ENCODE peak calls at places on chromosomes 1 and 21, in seven cellular contexts. Q is WTC11, M is HEK293T, U is HepG2, D is H1, C is GM12878, P is K562. O is an unnamed sample.
A peak's percentile ranks its signal among the peaks of the same experiment; 100 is the strongest.

GRCh38 chr1:886311-886710 is 37.4 kb upstream of the SAMD11 start:
- DNase-seq in Q (no peak), M (no peak), U (no peak), D (no peak), C (no peak), P (no peak), O (no peak)

GRCh38 chr1:59553381-59553780 is 256.5 kb downstream of the FGGY start:
- DNase-seq in Q (no peak), M (no peak), U (no peak), D (no peak), C (no peak), P (no peak), O (no peak)

GRCh38 chr21:14736162-14736561 is 190.0 kb upstream of the SAMSN1 start:
- DNase-seq in Q (no peak), M (no peak), U (no peak), D (no peak), C (peak; percentile 48), P (no peak), O (no peak)

GRCh38 chr1:156866679-156867015 is 6.0 kb downstream of the NTRK1 start:
- DNase-seq in Q (no peak), M (no peak), U (no peak), D (no peak), C (no peak), P (no peak), O (no peak)

GRCh38 chr1:229448373-229448772 is 14.5 kb upstream of the ACTA1 start:
- DNase-seq in Q (no peak), M (no peak), U (no peak), D (no peak), C (no peak), P (no peak), O (no peak)

GRCh38 chr1:20584890-20585289 is 4.0 kb upstream of the CDA start:
- DNase-seq in Q (no peak), M (no peak), U (peak; percentile 18), D (no peak), C (no peak), P (no peak), O (no peak)

GRCh38 chr1:12539705-12540579 is 78.1 kb downstream of the DHRS3 start:
- DNase-seq in Q (peak; percentile 57), M (peak; percentile 72), U (peak; percentile 53), D (peak; percentile 74), C (no peak), P (peak; percentile 29), O (peak; percentile 83)

GRCh38 chr21:22164912-22165311 is 1166.7 kb downstream of the NCAM2 start:
- DNase-seq in Q (no peak), M (no peak), U (no peak), D (no peak), C (no peak), P (no peak), O (no peak)

GRCh38 chr1:37926061-37926924 is 20.6 kb downstream of the INPP5B start:
- DNase-seq in Q (no peak), M (no peak), U (no peak), D (no peak), C (peak; percentile 73), P (no peak), O (no peak)

GRCh38 chr1:202580604-202581003 is 129.7 kb downstream of the SYT2 start:
- DNase-seq in Q (no peak), M (no peak), U (no peak), D (no peak), C (no peak), P (no peak), O (no peak)

GRCh38 chr1:30705673-30706072 is 17.7 kb downstream of the MATN1 start:
- DNase-seq in Q (no peak), M (no peak), U (no peak), D (no peak), C (no peak), P (no peak), O (no peak)

GRCh38 chr21:45109831-45110492 is 35.6 kb downstream of the ADARB1 start:
- DNase-seq in Q (no peak), M (no peak), U (no peak), D (no peak), C (peak; percentile 94), P (no peak), O (no peak)

GRCh38 chr21:40719615-40720014 is 127.3 kb downstream of the DSCAM start:
- DNase-seq in Q (no peak), M (no peak), U (no peak), D (no peak), C (no peak), P (no peak), O (no peak)

GRCh38 chr1:226632169-226632884 is 83.8 kb downstream of the STUM start:
- DNase-seq in Q (no peak), M (no peak), U (no peak), D (no peak), C (no peak), P (no peak), O (no peak)

GRCh38 chr1:40449684-40450490 is at the start of gene ZFP69B:
- DNase-seq in Q (peak; percentile 94), M (peak; percentile 96), U (peak; percentile 85), D (peak; percentile 97), C (peak; percentile 69), P (peak; percentile 98), O (no peak)

GRCh38 chr1:205188132-205188531 is 23.4 kb downstream of the DSTYK start:
- DNase-seq in Q (no peak), M (no peak), U (no peak), D (no peak), C (no peak), P (no peak), O (no peak)

GRCh38 chr1:212595229-212595628 is 13.3 kb upstream of the ATF3 start:
- DNase-seq in Q (peak; percentile 46), M (peak; percentile 3), U (no peak), D (no peak), C (no peak), P (no peak), O (no peak)

GRCh38 chr1:19689856-19690255 is 25.2 kb downstream of the HTR6 start:
- DNase-seq in Q (no peak), M (no peak), U (no peak), D (no peak), C (no peak), P (no peak), O (no peak)

GRCh38 chr1:182263706-182264105 is 127.9 kb downstream of the GLUL start:
- DNase-seq in Q (no peak), M (no peak), U (no peak), D (no peak), C (no peak), P (no peak), O (no peak)

GRCh38 chr21:17343055-17343454 is 169.8 kb upstream of the CXADR start:
- DNase-seq in Q (no peak), M (peak; percentile 26), U (peak; percentile 32), D (no peak), C (no peak), P (no peak), O (no peak)

GRCh38 chr1:167083066-167083682 is 7.0 kb downstream of the GPA33 start:
- DNase-seq in Q (no peak), M (no peak), U (no peak), D (no peak), C (no peak), P (no peak), O (no peak)

GRCh38 chr1:21436488-21437340 is 3.2 kb upstream of the NBPF3 start:
- DNase-seq in Q (peak; percentile 72), M (no peak), U (no peak), D (peak; percentile 80), C (no peak), P (peak; percentile 29), O (no peak)

GRCh38 chr1:52973843-52974242 is 46.8 kb downstream of the SCP2 start:
- DNase-seq in Q (no peak), M (no peak), U (no peak), D (no peak), C (no peak), P (no peak), O (no peak)

GRCh38 chr1:52967666-52968065 is 40.6 kb downstream of the SCP2 start:
- DNase-seq in Q (no peak), M (no peak), U (no peak), D (no peak), C (no peak), P (no peak), O (no peak)

DNA sequence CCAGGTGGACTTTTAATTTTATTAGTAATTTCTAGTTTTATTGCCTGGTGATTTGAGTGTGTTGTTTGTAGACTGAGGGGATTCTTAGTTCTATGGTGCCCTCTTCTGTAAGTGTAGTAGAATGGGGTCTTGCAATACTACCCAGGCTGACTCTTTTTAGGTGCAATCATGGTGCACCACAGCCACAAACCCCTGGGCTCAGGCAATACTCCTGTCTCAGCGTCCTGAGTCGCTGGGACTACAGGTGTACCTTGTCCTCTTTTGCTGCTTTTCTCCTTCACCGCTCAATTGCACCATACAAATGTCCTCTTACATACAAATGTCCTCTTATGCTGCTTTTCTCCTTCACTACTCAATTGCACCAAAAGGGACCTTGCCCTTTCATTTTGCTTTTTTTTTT is 43.1 kb downstream of the SCP2 start:
- DNase-seq in Q (peak; percentile 38), M (peak; percentile 14), U (peak; percentile 44), D (no peak), C (no peak), P (no peak), O (no peak)
- TF ChIP-seq SP1 in Q (no peak), M (no peak), U (no peak), D (no peak), C (no peak), P (no peak), O (no peak)

GRCh38 chr1:159790237-159790917 is 9.6 kb downstream of the DUSP23 start:
- DNase-seq in Q (peak; percentile 24), M (peak; percentile 59), U (peak; percentile 16), D (no peak), C (no peak), P (peak; percentile 49), O (peak; percentile 24)
- TF ChIP-seq SP1 in Q (no peak), M (no peak), U (no peak), D (no peak), C (no peak), P (no peak), O (no peak)

GRCh38 chr1:160570847-160571246 is 8.4 kb downstream of the CD84 start:
- DNase-seq in Q (no peak), M (no peak), U (no peak), D (no peak), C (no peak), P (no peak), O (no peak)
- TF ChIP-seq SP1 in Q (no peak), M (no peak), U (no peak), D (no peak), C (no peak), P (no peak), O (no peak)

DNA sequence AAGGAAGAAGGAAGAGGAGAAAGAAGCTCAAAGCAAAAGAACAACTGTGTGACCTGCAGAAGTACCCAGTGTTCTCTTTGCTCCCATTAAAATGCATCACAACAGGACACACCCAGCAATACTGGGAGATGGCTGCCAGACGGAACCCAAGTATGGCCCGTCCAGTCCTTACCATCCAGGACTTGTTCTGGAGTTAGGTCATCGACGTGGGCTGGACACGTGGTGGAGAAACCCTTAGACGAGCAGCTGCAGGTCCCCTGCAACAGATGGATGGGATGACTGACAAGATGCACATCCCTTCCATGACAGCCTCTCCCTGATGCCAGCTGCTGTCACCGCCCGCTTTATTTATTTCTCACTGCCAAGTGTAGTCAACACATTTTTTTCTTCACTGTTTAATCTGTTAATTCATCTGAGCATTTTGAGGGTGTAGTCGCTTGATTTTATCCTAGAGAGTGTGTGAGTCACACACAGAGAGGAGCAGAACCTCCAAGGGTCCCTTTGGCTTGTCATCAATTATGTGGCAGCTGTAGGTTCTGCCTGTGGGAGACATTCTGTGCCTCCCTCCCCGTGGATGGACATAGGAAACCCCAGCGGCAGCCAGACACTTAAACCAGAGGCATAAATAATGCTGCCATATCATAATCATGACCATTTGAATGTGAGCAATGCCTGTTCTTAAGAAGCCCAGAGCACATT is 80.9 kb downstream of the ABCA4 start:
- DNase-seq in Q (no peak), M (no peak), U (no peak), D (no peak), C (no peak), P (no peak), O (no peak)
- TF ChIP-seq SP1 in Q (no peak), M (no peak), U (no peak), D (no peak), C (no peak), P (no peak), O (no peak)

O was measured in HCT116.